ENCODE peak calls at places on chromosomes 2 and 18, in four cellular contexts. D, U, W and B are unnamed samples.

GRCh38 chr2:164186596-164186995 is 434.7 kb downstream of the GRB14 start:
- DNase-seq in U (no peak), D (no peak), W (no peak), B (no peak)

GRCh38 chr2:128425216-128425615 is 106.5 kb upstream of the HS6ST1 start:
- DNase-seq in D (no peak), W (no peak), U (no peak), B (no peak)

GRCh38 chr2:32832400-32832799 is 114.4 kb upstream of the LTBP1 start:
- DNase-seq in W (no peak), U (no peak), D (no peak), B (no peak)

GRCh38 chr2:240379089-240379636 is 56.3 kb upstream of the GPC1 start:
- DNase-seq in W (no peak), U (no peak), D (no peak), B (no peak)

GRCh38 chr18:7822435-7823425 is 255.6 kb downstream of the PTPRM start:
- DNase-seq in U (no peak), D (no peak), W (no peak), B (no peak)

GRCh38 chr2:226030369-226031077 is 631.0 kb downstream of the NYAP2 start:
- DNase-seq in U (peak; percentile 47), D (peak; percentile 20), W (no peak), B (no peak)

GRCh38 chr2:64467463-64467843 is 13.5 kb downstream of the LGALSL start:
- DNase-seq in D (no peak), U (no peak), W (no peak), B (no peak)

GRCh38 chr2:120983344-120983743 is 247.7 kb downstream of the GLI2 start:
- DNase-seq in D (peak; percentile 84), U (no peak), W (no peak), B (no peak)

GRCh38 chr2:178056345-178056744 is 16.2 kb downstream of the PDE11A start:
- DNase-seq in U (no peak), D (no peak), W (no peak), B (no peak)

GRCh38 chr18:34122724-34123334 is 101.9 kb downstream of the NOL4 start:
- DNase-seq in D (peak; percentile 55), W (peak; percentile 38), U (peak; percentile 16), B (peak; percentile 70)

GRCh38 chr18:55522011-55522410 is 66.0 kb downstream of the TCF4 start:
- DNase-seq in W (peak; percentile 71), U (no peak), D (no peak), B (peak; percentile 13)

GRCh38 chr2:129404000-129404700 is 575.3 kb upstream of the RAB6C start:
- DNase-seq in D (no peak), W (no peak), U (no peak), B (no peak)

GRCh38 chr2:145692971-145693478 is 1173.1 kb upstream of the ZEB2 start:
- DNase-seq in W (peak; percentile 97), U (no peak), D (no peak), B (peak; percentile 0)

GRCh38 chr2:112023707-112024106 is 31.4 kb upstream of the TMEM87B start:
- DNase-seq in W (no peak), D (no peak), U (no peak), B (no peak)

GRCh38 chr2:100895402-100895801 is 75.5 kb downstream of the NPAS2 start:
- DNase-seq in D (peak; percentile 64), U (no peak), W (no peak), B (no peak)

GRCh38 chr18:22663378-22663777 is 245.7 kb upstream of the CTAGE1 start:
- DNase-seq in D (no peak), W (no peak), U (no peak), B (no peak)

GRCh38 chr2:76850969-76851368 is 671.2 kb downstream of the LRRTM4 start:
- DNase-seq in D (no peak), U (no peak), W (no peak), B (no peak)

GRCh38 chr18:9742588-9743131 is 34.6 kb downstream of the RAB31 start:
- DNase-seq in W (peak; percentile 54), D (no peak), U (no peak), B (peak; percentile 49)

GRCh38 chr18:52636536-52636935 is 296.5 kb downstream of the DCC start:
- DNase-seq in D (no peak), W (no peak), U (no peak), B (no peak)

GRCh38 chr18:3345452-3345851 is 83.5 kb downstream of the MYL12B start:
- DNase-seq in D (no peak), W (no peak), U (no peak), B (no peak)
- TF ChIP-seq JUND in D (no peak), W (no peak), U (no peak), B (no peak)

GRCh38 chr2:228927028-228928010 is 343.8 kb downstream of the PID1 start:
- DNase-seq in D (no peak), W (no peak), U (no peak), B (no peak)
- TF ChIP-seq JUND in D (no peak), W (no peak), U (no peak), B (no peak)

DNA sequence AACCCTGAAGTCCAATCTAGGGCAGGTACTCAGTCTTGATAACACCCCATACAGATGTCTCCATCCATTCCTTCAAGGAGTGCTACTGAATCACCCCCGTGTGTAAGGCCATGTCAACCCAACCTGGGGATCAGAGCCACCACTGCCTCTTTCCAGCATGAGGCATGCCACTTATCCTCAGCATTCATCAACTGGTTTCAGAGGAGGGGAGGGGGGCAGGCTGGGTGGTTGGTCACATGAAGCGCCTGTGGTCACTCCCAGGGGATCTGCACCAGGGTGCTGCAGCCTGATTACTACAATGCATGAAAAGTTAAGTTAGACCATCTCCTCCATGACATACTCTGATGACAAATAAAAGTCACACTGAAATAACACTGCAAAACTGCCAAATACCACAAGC is 65.0 kb downstream of the UXS1 start:
- DNase-seq in W (no peak), D (no peak), U (no peak), B (no peak)
- TF ChIP-seq JUND in W (no peak), D (no peak), U (no peak), B (no peak)

DNA sequence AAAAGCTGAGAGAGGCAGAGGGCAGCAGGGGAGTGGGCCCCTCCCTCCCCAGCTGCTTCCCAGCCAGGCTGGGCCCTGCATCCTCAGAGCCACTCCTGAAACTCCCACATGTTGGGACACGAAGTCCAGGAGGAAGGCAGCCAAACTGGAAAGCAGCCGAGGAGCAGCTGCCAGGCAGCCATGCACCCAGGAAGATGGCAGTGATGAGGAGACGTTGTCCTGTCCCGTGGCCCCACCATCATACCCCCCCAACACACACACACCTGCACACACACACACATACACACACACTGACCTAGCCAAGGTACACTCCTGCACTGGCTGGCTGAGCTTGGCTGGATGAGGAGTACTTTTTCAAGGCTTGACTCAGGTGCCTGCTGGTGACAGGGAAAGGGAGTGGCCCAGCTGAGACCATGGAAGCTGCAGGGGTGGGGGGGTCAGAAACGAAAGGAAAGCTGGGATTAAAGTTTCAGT is 106.0 kb downstream of the CYP26B1 start:
- DNase-seq in U (no peak), D (no peak), W (no peak), B (no peak)
- TF ChIP-seq JUND in U (no peak), D (no peak), W (no peak), B (no peak)

GRCh38 chr2:235500761-235501662 is 7.2 kb downstream of the AGAP1 start:
- DNase-seq in W (peak; percentile 60), U (no peak), D (no peak), B (no peak)
- TF ChIP-seq JUND in W (peak; percentile 77), U (peak; percentile 51), D (peak; percentile 75), B (no peak)

GRCh38 chr2:207296265-207296948 is 130.7 kb upstream of the KLF7 start:
- DNase-seq in D (no peak), U (no peak), W (no peak), B (no peak)
- TF ChIP-seq JUND in D (no peak), U (no peak), W (no peak), B (no peak)

GRCh38 chr2:138780908-138781307 is 718 bp upstream of the NXPH2 start:
- DNase-seq in U (no peak), W (no peak), D (no peak), B (no peak)
- TF ChIP-seq JUND in U (no peak), W (no peak), D (no peak), B (no peak)

DNA sequence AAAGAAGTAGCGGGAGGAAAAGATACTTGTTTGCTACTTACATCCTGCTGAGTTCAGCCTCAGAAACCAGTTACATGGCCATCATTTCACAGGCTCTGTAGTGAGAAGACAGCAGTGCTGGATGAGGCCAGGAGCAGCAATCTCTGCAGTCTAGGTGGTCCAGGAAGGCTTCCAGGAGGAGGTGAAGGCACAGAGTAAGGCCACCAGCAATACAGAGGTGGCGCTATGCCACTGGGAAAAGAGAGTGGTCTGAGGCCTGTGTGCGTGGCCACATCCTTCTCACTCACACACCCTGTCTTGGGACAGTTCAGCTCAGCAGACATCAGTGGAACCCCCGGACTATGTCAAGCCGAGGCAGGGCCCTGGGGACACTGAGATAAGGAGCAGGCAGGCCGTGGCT is 162.7 kb downstream of the KLHL29 start:
- DNase-seq in W (no peak), U (no peak), D (no peak), B (no peak)
- TF ChIP-seq JUND in W (no peak), U (no peak), D (no peak), B (no peak)

DNA sequence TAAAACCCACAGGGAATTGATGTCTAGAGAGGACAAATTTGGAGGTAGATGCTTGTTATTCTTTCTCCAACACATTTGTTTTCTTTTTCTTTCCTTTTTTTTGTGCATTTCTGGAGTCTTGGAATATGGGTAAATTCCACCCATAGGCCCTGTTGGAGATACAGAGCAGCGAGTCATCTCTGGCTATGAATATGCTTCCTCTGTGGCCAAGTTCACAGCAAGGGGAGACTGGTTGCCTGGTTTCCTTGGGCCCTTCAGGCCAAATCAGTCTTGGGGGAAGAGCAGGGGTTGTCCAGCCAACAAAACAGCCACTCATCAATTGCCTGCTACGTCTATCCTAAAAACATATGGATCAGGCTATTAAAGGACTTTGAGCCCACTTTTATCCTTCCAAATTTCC is 27.5 kb downstream of the SP100 start:
- DNase-seq in W (no peak), U (no peak), D (no peak), B (no peak)
- TF ChIP-seq JUND in W (no peak), U (no peak), D (peak; percentile 43), B (no peak)

GRCh38 chr2:54401592-54401991 is 54.5 kb upstream of the SPTBN1 start:
- DNase-seq in D (no peak), U (no peak), W (no peak), B (no peak)

GRCh38 chr2:54403512-54404238 is 52.5 kb upstream of the SPTBN1 start:
- DNase-seq in W (no peak), D (no peak), U (no peak), B (no peak)

GRCh38 chr2:54404270-54404669 is 51.9 kb upstream of the SPTBN1 start:
- DNase-seq in W (no peak), U (no peak), D (no peak), B (no peak)

GRCh38 chr2:54406031-54406430 is 50.1 kb upstream of the SPTBN1 start:
- DNase-seq in W (no peak), D (no peak), U (no peak), B (no peak)

GRCh38 chr2:54402350-54402749 is 53.8 kb upstream of the SPTBN1 start:
- DNase-seq in W (peak; percentile 9), D (no peak), U (no peak), B (no peak)
- TF ChIP-seq JUND in W (no peak), D (no peak), U (no peak), B (no peak)